ENCODE peak calls at places on chromosomes 11 and 22, in four cellular contexts. N, J, C and D are unnamed samples.

GRCh38 chr11:108662700-108663099 is 2.2 kb upstream of the DDX10 start:
- DNase-seq in N (no peak), J (no peak), C (no peak), D (no peak)

GRCh38 chr11:131185915-131186314 is 184.5 kb upstream of the NTM start:
- DNase-seq in N (no peak), J (no peak), C (no peak), D (no peak)

GRCh38 chr11:59188954-59189353 is 17.0 kb downstream of the DTX4 start:
- DNase-seq in N (no peak), J (no peak), C (no peak), D (no peak)

GRCh38 chr11:6650980-6651379 is 4.6 kb downstream of the DCHS1 start:
- DNase-seq in N (no peak), J (no peak), C (no peak), D (peak)

GRCh38 chr22:44664149-44664548 is 37.9 kb upstream of the PRR5 start:
- DNase-seq in N (no peak), J (no peak), C (peak), D (peak)

GRCh38 chr11:108854366-108854765 is 189.5 kb downstream of the DDX10 start:
- DNase-seq in N (no peak), J (peak), C (no peak), D (no peak)

GRCh38 chr22:30239421-30240405 is 6.8 kb downstream of the LIF start:
- DNase-seq in N (no peak), J (no peak), C (no peak), D (no peak)

GRCh38 chr22:28951530-28951929 is 68.2 kb downstream of the ZNRF3 start:
- DNase-seq in N (no peak), J (no peak), C (no peak), D (no peak)

GRCh38 chr11:69650081-69650831 is 9.3 kb downstream of the CCND1 start:
- DNase-seq in N (no peak), J (no peak), C (peak), D (no peak)

GRCh38 chr11:122612123-122612824 is 43.2 kb upstream of the UBASH3B start:
- DNase-seq in N (no peak), J (no peak), C (no peak), D (no peak)

GRCh38 chr22:46825145-46825544 is 62.7 kb downstream of the TBC1D22A start:
- DNase-seq in N (no peak), J (no peak), C (no peak), D (peak)

GRCh38 chr11:64544616-64545296 is 46.3 kb upstream of the SLC22A12 start:
- DNase-seq in N (no peak), J (no peak), C (no peak), D (no peak)

GRCh38 chr22:45537734-45538181 is 35.1 kb downstream of the FBLN1 start:
- DNase-seq in N (no peak), J (no peak), C (peak), D (no peak)

GRCh38 chr22:39723899-39724351 is 153.4 kb downstream of the CACNA1I start:
- DNase-seq in N (peak), J (peak), C (no peak), D (no peak)

GRCh38 chr11:85748455-85748891 is 62.5 kb downstream of the SYTL2 start:
- DNase-seq in N (no peak), J (no peak), C (no peak), D (no peak)

GRCh38 chr11:7675640-7676039 is 2.3 kb upstream of the CYB5R2 start:
- DNase-seq in N (no peak), J (no peak), C (no peak), D (no peak)

GRCh38 chr11:33932721-33933120 is 40.8 kb upstream of the LMO2 start:
- DNase-seq in N (no peak), J (no peak), C (no peak), D (no peak)

GRCh38 chr11:111499483-111499882 is 12.7 kb downstream of the BTG4 start:
- DNase-seq in N (no peak), J (no peak), C (no peak), D (no peak)

GRCh38 chr22:36767035-36767775 is 8.7 kb downstream of the IFT27 start:
- DNase-seq in N (no peak), J (no peak), C (peak), D (no peak)

GRCh38 chr11:120883404-120884135 is 140.3 kb upstream of the TBCEL start:
- DNase-seq in N (no peak), J (no peak), C (no peak), D (no peak)

GRCh38 chr11:32893947-32894827 is 1.6 kb downstream of the QSER1 start:
- DNase-seq in N (peak), J (no peak), C (no peak), D (no peak)

GRCh38 chr11:40787243-40787642 is 672.2 kb downstream of the LRRC4C start:
- DNase-seq in N (no peak), J (no peak), C (no peak), D (no peak)

GRCh38 chr22:37083914-37084313 is 25.6 kb downstream of the TMPRSS6 start:
- DNase-seq in N (no peak), J (no peak), C (no peak), D (no peak)

GRCh38 chr11:12284321-12285050 is 92.9 kb upstream of the PARVA start:
- DNase-seq in N (no peak), J (no peak), C (no peak), D (no peak)

GRCh38 chr22:46297151-46297819 is 615 bp downstream of the GTSE1 start:
- DNase-seq in N (no peak), J (no peak), C (no peak), D (no peak)

GRCh38 chr11:27464155-27464759 is 8.3 kb downstream of the LGR4 start:
- DNase-seq in N (no peak), J (no peak), C (no peak), D (no peak)

GRCh38 chr22:43406186-43406790 is 5.5 kb upstream of the MPPED1 start:
- DNase-seq in N (no peak), J (no peak), C (no peak), D (no peak)

GRCh38 chr11:3970101-3970500 is 114.6 kb downstream of the STIM1 start:
- DNase-seq in N (no peak), J (no peak), C (no peak), D (no peak)
- TF ChIP-seq POLR2AphosphoS5 in N (no peak), J (no peak), C (no peak), D (peak)

DNA sequence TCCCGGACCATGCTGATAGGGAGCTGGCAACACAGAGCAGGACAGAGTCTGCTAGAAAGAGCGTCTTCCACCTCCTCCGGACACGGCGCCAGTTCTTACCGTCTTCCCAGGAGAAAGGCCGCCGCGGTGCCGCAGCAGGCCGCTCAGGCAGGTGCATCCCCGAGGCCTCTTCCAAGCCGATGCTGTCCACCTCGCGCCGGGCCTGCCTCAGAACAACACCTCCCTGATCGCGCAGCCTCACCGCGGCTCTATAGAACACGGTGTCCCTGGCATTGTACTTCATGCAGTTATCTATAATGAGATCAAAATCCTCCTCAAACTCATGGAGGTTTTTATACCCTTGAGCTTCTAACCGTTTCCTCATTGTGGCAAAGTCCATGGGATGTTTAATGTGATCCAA is 30.0 kb downstream of the BRD1 start:
- DNase-seq in N (no peak), J (no peak), C (no peak), D (no peak)
- TF ChIP-seq POLR2AphosphoS5 in N (no peak), J (no peak), C (no peak), D (no peak)

GRCh38 chr22:19107730-19108074 is 14.5 kb downstream of the DGCR2 start:
- DNase-seq in N (no peak), J (no peak), C (no peak), D (no peak)

GRCh38 chr22:19105456-19105855 is 16.8 kb downstream of the DGCR2 start:
- DNase-seq in N (no peak), J (no peak), C (peak), D (no peak)

GRCh38 chr22:19105867-19106802 is 16.1 kb downstream of the DGCR2 start:
- DNase-seq in N (no peak), J (no peak), C (peak), D (no peak)

GRCh38 chr22:19106886-19107729 is 15.1 kb downstream of the DGCR2 start:
- DNase-seq in N (no peak), J (no peak), C (no peak), D (no peak)

DNA sequence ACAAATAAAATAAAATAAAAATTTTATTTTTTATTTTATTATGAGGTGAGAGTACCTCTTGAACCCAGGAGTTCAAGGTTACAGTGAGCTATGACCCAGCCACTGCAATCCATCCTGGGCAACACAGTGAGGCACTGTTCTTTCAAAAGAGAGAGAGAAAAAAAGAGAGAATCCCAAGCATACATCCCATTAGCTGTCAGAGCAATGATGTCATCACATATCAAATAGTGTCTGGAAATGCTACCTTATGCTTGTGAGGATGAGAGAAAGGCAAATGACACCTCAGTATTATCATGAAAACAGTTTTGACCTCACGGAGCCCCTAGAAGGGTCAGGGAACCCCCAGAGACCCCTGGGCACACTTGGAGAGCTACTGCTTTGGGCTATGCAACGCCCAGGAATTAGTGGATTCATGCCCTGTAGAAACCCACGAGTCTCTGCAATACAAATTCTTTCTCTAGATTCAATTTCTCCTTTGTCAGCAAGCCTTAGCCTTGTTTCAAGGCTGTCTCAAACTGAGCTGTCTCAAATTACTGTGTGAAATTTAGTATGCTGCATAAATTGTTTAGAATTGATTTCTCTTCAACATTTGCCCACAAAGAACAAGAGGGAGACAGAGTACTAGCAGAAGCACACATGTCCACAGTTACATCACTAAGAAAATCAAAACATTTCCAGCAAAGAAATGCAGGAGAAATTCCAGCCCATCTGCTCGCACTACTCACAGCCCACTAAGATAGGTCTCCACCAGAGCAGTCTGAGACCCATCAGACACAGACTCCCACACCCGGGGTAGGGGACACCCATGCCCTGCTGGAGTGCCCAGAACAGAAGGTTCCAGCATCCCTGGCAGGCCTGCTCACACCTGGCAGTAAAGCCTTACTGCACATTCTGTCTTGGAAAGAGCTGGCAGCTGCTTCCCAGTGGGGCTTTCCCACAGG is 18.1 kb downstream of the DGCR2 start:
- DNase-seq in N (no peak), J (no peak), C (peak), D (no peak)
- TF ChIP-seq POLR2AphosphoS5 in N (no peak), J (no peak), C (no peak), D (no peak)

GRCh38 chr11:18757742-18758294 is 31.8 kb upstream of the IGSF22 start:
- DNase-seq in N (no peak), J (no peak), C (no peak), D (no peak)

GRCh38 chr11:18750944-18751343 is 25.0 kb upstream of the IGSF22 start:
- DNase-seq in N (no peak), J (no peak), C (no peak), D (no peak)

GRCh38 chr11:18749681-18750319 is 23.8 kb upstream of the IGSF22 start:
- DNase-seq in N (no peak), J (no peak), C (no peak), D (no peak)

GRCh38 chr11:18752502-18752901 is 26.5 kb upstream of the IGSF22 start:
- DNase-seq in N (no peak), J (no peak), C (no peak), D (no peak)

GRCh38 chr11:18754308-18754707 is 28.3 kb upstream of the IGSF22 start:
- DNase-seq in N (no peak), J (no peak), C (no peak), D (no peak)
- TF ChIP-seq POLR2AphosphoS5 in N (no peak), J (no peak), C (no peak), D (no peak)

DNA sequence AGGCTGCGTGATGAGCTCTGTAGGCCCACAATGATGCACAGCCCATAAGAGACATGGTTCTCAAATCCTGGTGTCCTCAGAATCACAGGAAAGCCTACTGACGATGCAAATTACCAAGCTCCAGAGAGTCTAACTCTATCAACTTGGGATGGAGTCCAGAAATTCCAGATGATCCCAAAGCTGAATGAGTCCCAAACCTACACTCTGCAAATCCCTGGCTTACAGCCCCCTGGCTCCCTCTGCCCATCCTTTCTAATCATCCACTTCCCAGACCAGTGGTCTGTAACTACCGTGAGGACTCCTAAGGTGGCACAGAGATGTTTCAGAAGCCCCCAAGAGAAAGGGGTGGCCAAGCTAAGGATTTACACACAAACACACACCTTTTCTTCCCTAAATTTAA is 13.5 kb downstream of the ARFGAP2 start:
- DNase-seq in N (no peak), J (no peak), C (no peak), D (no peak)
- TF ChIP-seq POLR2AphosphoS5 in N (peak), J (peak), C (no peak), D (no peak)

GRCh38 chr11:73322986-73323306 is 14.9 kb downstream of the ARHGEF17 start:
- DNase-seq in N (no peak), J (no peak), C (no peak), D (no peak)

GRCh38 chr11:73324116-73324515 is 16.0 kb downstream of the ARHGEF17 start:
- DNase-seq in N (no peak), J (no peak), C (peak), D (no peak)

GRCh38 chr11:73324665-73325035 is 16.6 kb downstream of the ARHGEF17 start:
- DNase-seq in N (no peak), J (no peak), C (no peak), D (no peak)

GRCh38 chr11:73322111-73322985 is 14.3 kb downstream of the ARHGEF17 start:
- DNase-seq in N (no peak), J (no peak), C (peak), D (no peak)

DNA sequence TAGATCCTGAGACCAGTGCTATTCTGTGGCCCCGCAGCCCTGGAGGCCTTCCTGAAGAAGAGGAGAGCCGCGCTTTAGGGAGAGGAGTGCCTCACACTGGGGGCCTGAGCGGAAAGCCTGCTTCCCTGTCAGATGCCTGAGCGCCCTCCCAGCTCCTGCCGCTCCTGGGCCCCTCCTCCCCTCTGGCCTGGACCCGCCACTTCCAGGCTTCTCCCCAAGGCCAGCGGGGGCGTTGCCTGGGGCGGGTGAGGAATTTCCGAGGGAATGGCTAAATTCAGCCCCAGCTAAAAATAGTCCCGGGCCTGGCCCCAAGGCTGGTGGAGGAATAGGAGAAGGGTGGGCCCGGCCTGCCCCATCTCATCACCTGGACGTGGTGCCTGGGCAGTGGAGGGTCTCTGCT is 15.4 kb downstream of the ARHGEF17 start:
- DNase-seq in N (no peak), J (no peak), C (peak), D (no peak)
- TF ChIP-seq POLR2AphosphoS5 in N (no peak), J (no peak), C (peak), D (peak)

DNA sequence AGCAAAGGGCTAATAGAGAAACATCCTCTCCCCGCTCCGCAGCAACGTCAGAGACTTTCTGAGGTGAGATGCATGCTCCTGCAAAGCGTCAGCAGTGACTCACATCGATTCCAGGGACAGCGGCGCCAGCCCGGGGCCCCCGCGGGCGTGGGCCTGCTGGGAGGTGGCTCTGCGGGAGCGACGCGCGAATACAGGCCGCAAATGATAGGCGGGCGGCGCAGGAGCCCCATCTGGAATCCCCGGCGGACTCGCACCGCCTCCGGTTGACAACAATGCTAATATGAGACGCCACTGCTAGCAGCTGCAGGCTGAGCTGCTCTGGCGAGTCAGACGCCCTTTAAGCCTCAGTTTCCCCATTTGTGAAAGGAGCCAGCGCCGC is 557 bp downstream of the RANGAP1 start:
- DNase-seq in N (peak), J (peak), C (peak), D (no peak)
- TF ChIP-seq POLR2AphosphoS5 in N (peak), J (peak), C (peak), D (no peak)

DNA sequence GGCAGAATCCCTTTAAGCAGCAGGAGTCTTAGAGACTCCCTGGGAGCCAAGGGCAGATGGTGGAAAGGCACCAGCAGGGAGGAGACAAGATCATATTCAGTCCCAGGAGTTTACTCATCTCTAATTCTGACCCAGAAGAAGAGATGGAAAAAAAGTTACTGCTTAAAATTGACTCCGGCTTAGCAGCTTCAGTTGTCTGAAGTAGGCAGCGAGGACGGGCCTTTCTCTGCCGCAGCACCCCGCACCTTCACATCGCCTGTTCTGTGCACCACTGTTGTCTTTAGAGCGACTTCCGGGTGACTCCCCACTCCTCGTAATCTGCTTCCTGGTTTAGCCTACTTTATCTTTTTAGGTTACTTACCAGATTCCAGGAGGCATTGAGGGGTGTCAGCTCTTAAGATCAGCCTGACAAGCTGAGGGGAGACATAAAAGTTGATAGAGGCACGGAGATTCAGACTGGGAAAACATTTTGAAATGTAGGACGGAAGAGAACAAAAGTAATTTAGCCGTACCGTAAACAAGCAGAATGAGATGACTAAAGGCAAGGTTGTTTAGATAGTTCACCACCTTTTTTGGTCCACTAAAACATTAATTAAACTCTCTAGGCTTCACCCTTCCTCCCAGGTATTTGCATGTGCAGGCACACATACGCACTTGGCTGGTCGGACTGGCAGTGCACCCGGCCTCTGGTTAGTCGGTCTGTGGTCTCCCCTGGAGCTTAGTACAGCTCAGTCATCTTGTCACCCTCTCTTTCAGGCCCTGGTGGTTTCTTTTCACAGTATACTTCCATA is 74.3 kb downstream of the CECR2 start:
- DNase-seq in N (no peak), J (no peak), C (no peak), D (no peak)
- TF ChIP-seq POLR2AphosphoS5 in N (no peak), J (no peak), C (no peak), D (no peak)

GRCh38 chr11:118194835-118195627 is 18.6 kb upstream of the SCN2B start:
- DNase-seq in N (no peak), J (no peak), C (peak), D (no peak)
- TF ChIP-seq POLR2AphosphoS5 in N (no peak), J (no peak), C (peak), D (peak)

GRCh38 chr22:17514092-17514491 is 49.2 kb upstream of the SLC25A18 start:
- DNase-seq in N (no peak), J (no peak), C (no peak), D (no peak)

GRCh38 chr22:17512960-17513359 is 50.3 kb upstream of the SLC25A18 start:
- DNase-seq in N (no peak), J (no peak), C (no peak), D (no peak)

GRCh38 chr22:17513612-17514011 is 49.7 kb upstream of the SLC25A18 start:
- DNase-seq in N (no peak), J (no peak), C (no peak), D (no peak)

DNA sequence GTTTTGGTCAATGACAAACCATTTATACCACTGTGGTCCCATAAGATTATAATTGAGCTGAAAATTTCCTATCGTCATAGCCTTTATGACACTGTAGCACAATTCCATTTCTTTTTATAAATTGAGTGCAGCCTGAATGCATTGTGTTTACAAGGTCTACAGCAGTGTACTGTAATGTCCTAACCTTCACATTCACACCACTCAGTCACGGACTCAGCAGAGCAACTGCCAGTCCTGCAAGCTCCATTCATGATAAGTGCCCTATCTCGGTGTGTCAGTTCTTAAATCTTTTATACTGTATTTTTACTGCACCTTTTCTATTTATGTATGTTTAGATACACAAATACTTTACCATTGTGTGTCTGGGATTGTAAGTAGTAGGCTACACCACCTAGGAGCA is 55.2 kb upstream of the SLC25A18 start:
- DNase-seq in N (no peak), J (no peak), C (no peak), D (no peak)
- TF ChIP-seq POLR2AphosphoS5 in N (no peak), J (no peak), C (no peak), D (no peak)